ENCODE peak calls at places on chromosome 20, in six cellular contexts. X is Caki2, K is sciatic nerve, U is left kidney, Z is dermis microvascular lymphatic vessel endothelial cell, O is anterior cingulate cortex. E is an unnamed sample.

GRCh38 chr20:32880635-32881034 is 21.9 kb downstream of the EFCAB8 start:
- DNase-seq in X (no peak), K (no peak), U (no peak), Z (no peak), O (no peak), E (no peak)

GRCh38 chr20:57221916-57222630 is 44.4 kb downstream of the BMP7 start:
- DNase-seq in X (no peak), K (no peak), U (peak), Z (no peak), O (no peak), E (no peak)

GRCh38 chr20:4944518-4944917 is 56.8 kb downstream of the SLC23A2 start:
- DNase-seq in X (no peak), K (no peak), U (no peak), Z (no peak), O (no peak), E (no peak)

GRCh38 chr20:41329435-41330342 is 10.9 kb upstream of the LPIN3 start:
- DNase-seq in X (peak), K (peak), U (peak), Z (peak), O (no peak), E (peak)

GRCh38 chr20:10672579-10673127 is 1.1 kb downstream of the JAG1 start:
- DNase-seq in X (no peak), K (peak), U (peak), Z (no peak), O (no peak), E (peak)

GRCh38 chr20:11296221-11296620 is 621.5 kb upstream of the BTBD3 start:
- DNase-seq in X (no peak), K (no peak), U (no peak), Z (no peak), O (no peak), E (no peak)

GRCh38 chr20:45863543-45864470 is 6.4 kb downstream of the ZSWIM3 start:
- DNase-seq in X (no peak), K (no peak), U (no peak), Z (no peak), O (no peak), E (no peak)

GRCh38 chr20:42093542-42094440 is 475.6 kb upstream of the CHD6 start:
- DNase-seq in X (no peak), K (no peak), U (no peak), Z (no peak), O (no peak), E (no peak)

GRCh38 chr20:50281831-50282591 is 91.4 kb downstream of the CEBPB start:
- DNase-seq in X (no peak), K (no peak), U (peak), Z (no peak), O (no peak), E (no peak)

E was measured in mesenteric fat pad.